ENCODE peak calls at places on chromosomes 4 and X, in nine cellular contexts. One of them, this sample, is unnamed.

GRCh38 chrX:63784902-63785692 is at the start of gene ARHGEF9:
- DNase-seq in A549: no peak
- DNase-seq in psoas muscle: no peak
- DNase-seq in bronchial epithelial cell: no peak
- DNase-seq in hepatocyte: peak
- DNase-seq in mesendoderm: peak
- DNase-seq in fibroblast of pulmonary artery: peak
- DNase-seq in pancreas: peak
- DNase-seq in left lung: no peak
- DNase-seq in this sample: no peak

GRCh38 chr4:172725581-172725980 is 443.0 kb upstream of the GALNT7 start:
- DNase-seq in fibroblast of pulmonary artery: peak
- DNase-seq in A549: peak
- DNase-seq in left lung: no peak
- DNase-seq in pancreas: no peak
- DNase-seq in hepatocyte: no peak
- DNase-seq in mesendoderm: no peak
- DNase-seq in psoas muscle: no peak
- DNase-seq in bronchial epithelial cell: peak
- DNase-seq in this sample: no peak

GRCh38 chr4:13627185-13627605 is 330 bp downstream of the BOD1L1 start:
- DNase-seq in bronchial epithelial cell: no peak
- DNase-seq in mesendoderm: peak
- DNase-seq in pancreas: no peak
- DNase-seq in hepatocyte: no peak
- DNase-seq in fibroblast of pulmonary artery: no peak
- DNase-seq in A549: no peak
- DNase-seq in left lung: peak
- DNase-seq in psoas muscle: peak
- DNase-seq in this sample: no peak

GRCh38 chrX:119015407-119016242 is 41.2 kb downstream of the LONRF3 start:
- DNase-seq in psoas muscle: peak
- DNase-seq in fibroblast of pulmonary artery: peak
- DNase-seq in bronchial epithelial cell: peak
- DNase-seq in mesendoderm: peak
- DNase-seq in left lung: peak
- DNase-seq in A549: peak
- DNase-seq in hepatocyte: peak
- DNase-seq in pancreas: no peak
- DNase-seq in this sample: peak

GRCh38 chr4:125070869-125071268 is 243.9 kb upstream of the FAT4 start:
- DNase-seq in fibroblast of pulmonary artery: no peak
- DNase-seq in pancreas: no peak
- DNase-seq in A549: no peak
- DNase-seq in left lung: no peak
- DNase-seq in psoas muscle: no peak
- DNase-seq in mesendoderm: peak
- DNase-seq in bronchial epithelial cell: peak
- DNase-seq in hepatocyte: no peak
- DNase-seq in this sample: no peak

GRCh38 chr4:87746001-87746400 is 53.4 kb upstream of the IBSP start:
- DNase-seq in A549: no peak
- DNase-seq in fibroblast of pulmonary artery: no peak
- DNase-seq in left lung: no peak
- DNase-seq in pancreas: no peak
- DNase-seq in psoas muscle: no peak
- DNase-seq in mesendoderm: no peak
- DNase-seq in bronchial epithelial cell: no peak
- DNase-seq in hepatocyte: no peak
- DNase-seq in this sample: no peak

GRCh38 chr4:121728066-121728465 is 31.3 kb upstream of the ANXA5 start:
- DNase-seq in left lung: no peak
- DNase-seq in psoas muscle: peak
- DNase-seq in pancreas: no peak
- DNase-seq in fibroblast of pulmonary artery: peak
- DNase-seq in mesendoderm: no peak
- DNase-seq in A549: peak
- DNase-seq in bronchial epithelial cell: peak
- DNase-seq in hepatocyte: no peak
- DNase-seq in this sample: no peak

GRCh38 chrX:17788439-17788838 is 51.1 kb downstream of the SCML1 start:
- DNase-seq in psoas muscle: peak
- DNase-seq in fibroblast of pulmonary artery: peak
- DNase-seq in bronchial epithelial cell: peak
- DNase-seq in mesendoderm: peak
- DNase-seq in pancreas: peak
- DNase-seq in left lung: no peak
- DNase-seq in A549: peak
- DNase-seq in hepatocyte: peak
- DNase-seq in this sample: peak

GRCh38 chr4:57425610-57426009 is 315.4 kb upstream of the IGFBP7 start:
- DNase-seq in mesendoderm: no peak
- DNase-seq in hepatocyte: no peak
- DNase-seq in bronchial epithelial cell: peak
- DNase-seq in psoas muscle: no peak
- DNase-seq in fibroblast of pulmonary artery: no peak
- DNase-seq in A549: no peak
- DNase-seq in left lung: no peak
- DNase-seq in pancreas: no peak
- DNase-seq in this sample: no peak

GRCh38 chr4:74365761-74366160 is 816 bp downstream of the EREG start:
- DNase-seq in pancreas: peak
- DNase-seq in left lung: peak
- DNase-seq in bronchial epithelial cell: no peak
- DNase-seq in hepatocyte: peak
- DNase-seq in mesendoderm: peak
- DNase-seq in A549: no peak
- DNase-seq in psoas muscle: no peak
- DNase-seq in fibroblast of pulmonary artery: peak
- DNase-seq in this sample: no peak
- H3K4me3 ChIP-seq in pancreas: no peak
- H3K4me3 ChIP-seq in left lung: peak
- H3K4me3 ChIP-seq in bronchial epithelial cell: peak
- H3K4me3 ChIP-seq in hepatocyte: peak
- H3K4me3 ChIP-seq in mesendoderm: no peak
- H3K4me3 ChIP-seq in A549: peak
- H3K4me3 ChIP-seq in psoas muscle: peak
- H3K4me3 ChIP-seq in fibroblast of pulmonary artery: peak
- H3K4me3 ChIP-seq in this sample: no peak

GRCh38 chr4:40613456-40613855 is 16.2 kb downstream of the RBM47 start:
- DNase-seq in hepatocyte: no peak
- DNase-seq in pancreas: no peak
- DNase-seq in psoas muscle: no peak
- DNase-seq in mesendoderm: no peak
- DNase-seq in A549: no peak
- DNase-seq in fibroblast of pulmonary artery: no peak
- DNase-seq in left lung: no peak
- DNase-seq in bronchial epithelial cell: no peak
- DNase-seq in this sample: no peak

GRCh38 chr4:40617903-40618302 is 11.8 kb downstream of the RBM47 start:
- DNase-seq in psoas muscle: no peak
- DNase-seq in left lung: no peak
- DNase-seq in pancreas: no peak
- DNase-seq in fibroblast of pulmonary artery: peak
- DNase-seq in mesendoderm: no peak
- DNase-seq in A549: no peak
- DNase-seq in hepatocyte: no peak
- DNase-seq in bronchial epithelial cell: no peak
- DNase-seq in this sample: no peak

GRCh38 chr4:40608628-40609027 is 21.0 kb downstream of the RBM47 start:
- DNase-seq in mesendoderm: no peak
- DNase-seq in A549: no peak
- DNase-seq in pancreas: no peak
- DNase-seq in fibroblast of pulmonary artery: peak
- DNase-seq in bronchial epithelial cell: no peak
- DNase-seq in psoas muscle: no peak
- DNase-seq in left lung: no peak
- DNase-seq in hepatocyte: no peak
- DNase-seq in this sample: no peak

GRCh38 chr4:40614031-40614430 is 15.6 kb downstream of the RBM47 start:
- DNase-seq in mesendoderm: no peak
- DNase-seq in bronchial epithelial cell: no peak
- DNase-seq in left lung: no peak
- DNase-seq in psoas muscle: no peak
- DNase-seq in hepatocyte: no peak
- DNase-seq in pancreas: no peak
- DNase-seq in fibroblast of pulmonary artery: no peak
- DNase-seq in A549: no peak
- DNase-seq in this sample: no peak

GRCh38 chr4:40612831-40613230 is 16.8 kb downstream of the RBM47 start:
- DNase-seq in fibroblast of pulmonary artery: no peak
- DNase-seq in bronchial epithelial cell: no peak
- DNase-seq in A549: no peak
- DNase-seq in mesendoderm: no peak
- DNase-seq in psoas muscle: no peak
- DNase-seq in hepatocyte: no peak
- DNase-seq in left lung: no peak
- DNase-seq in pancreas: no peak
- DNase-seq in this sample: no peak
- H3K4me3 ChIP-seq in fibroblast of pulmonary artery: no peak
- H3K4me3 ChIP-seq in bronchial epithelial cell: no peak
- H3K4me3 ChIP-seq in A549: no peak
- H3K4me3 ChIP-seq in mesendoderm: no peak
- H3K4me3 ChIP-seq in psoas muscle: no peak
- H3K4me3 ChIP-seq in hepatocyte: no peak
- H3K4me3 ChIP-seq in left lung: no peak
- H3K4me3 ChIP-seq in pancreas: no peak
- H3K4me3 ChIP-seq in this sample: no peak

DNA sequence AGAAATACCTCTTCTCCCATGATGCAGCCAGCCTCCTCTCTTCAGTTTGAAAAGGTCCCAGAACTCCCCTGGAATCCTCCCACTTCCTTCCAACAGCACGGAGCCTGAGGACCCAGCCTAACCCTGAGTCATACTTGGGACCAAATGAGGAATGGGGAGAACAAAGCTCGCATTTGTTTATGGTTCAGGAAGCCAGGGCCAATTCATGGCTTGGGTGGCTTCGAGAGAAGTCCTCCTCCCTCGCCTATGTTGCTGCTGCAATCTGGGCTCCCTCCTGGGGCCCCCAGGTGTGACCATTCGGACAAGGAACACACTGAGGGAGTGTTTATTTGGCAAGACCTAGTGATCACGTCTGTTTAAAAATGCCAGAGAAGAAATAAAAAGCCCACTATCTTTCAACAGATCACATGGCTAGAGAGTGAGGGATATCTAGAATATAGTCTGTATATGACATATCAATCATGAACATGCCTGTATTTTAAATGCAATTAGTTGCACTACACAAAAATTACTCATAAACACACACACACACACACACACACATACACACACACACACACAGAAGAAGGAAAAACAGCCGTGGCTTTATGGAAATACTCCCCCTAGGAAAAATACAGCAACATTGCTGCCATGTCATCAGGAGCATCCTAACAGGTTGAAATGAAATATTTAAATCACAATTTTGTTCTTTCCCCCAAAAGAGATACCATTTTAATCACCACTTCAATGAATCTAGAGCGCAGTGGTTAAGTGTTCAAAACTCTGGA is 155.7 kb upstream of the MAP3K15 start:
- DNase-seq in A549: peak
- DNase-seq in pancreas: no peak
- DNase-seq in hepatocyte: peak
- DNase-seq in left lung: no peak
- DNase-seq in bronchial epithelial cell: peak
- DNase-seq in mesendoderm: peak
- DNase-seq in psoas muscle: no peak
- DNase-seq in fibroblast of pulmonary artery: peak
- DNase-seq in this sample: peak
- H3K4me3 ChIP-seq in A549: peak
- H3K4me3 ChIP-seq in pancreas: no peak
- H3K4me3 ChIP-seq in hepatocyte: no peak
- H3K4me3 ChIP-seq in left lung: no peak
- H3K4me3 ChIP-seq in bronchial epithelial cell: no peak
- H3K4me3 ChIP-seq in mesendoderm: no peak
- H3K4me3 ChIP-seq in psoas muscle: no peak
- H3K4me3 ChIP-seq in fibroblast of pulmonary artery: peak
- H3K4me3 ChIP-seq in this sample: peak

GRCh38 chr4:2792396-2792710 is 532 bp upstream of the SH3BP2 start:
- DNase-seq in hepatocyte: peak
- DNase-seq in psoas muscle: no peak
- DNase-seq in left lung: peak
- DNase-seq in pancreas: no peak
- DNase-seq in fibroblast of pulmonary artery: no peak
- DNase-seq in mesendoderm: no peak
- DNase-seq in A549: no peak
- DNase-seq in bronchial epithelial cell: no peak
- DNase-seq in this sample: no peak

GRCh38 chr4:2791518-2792395 is 1.1 kb upstream of the SH3BP2 start:
- DNase-seq in A549: no peak
- DNase-seq in pancreas: peak
- DNase-seq in fibroblast of pulmonary artery: no peak
- DNase-seq in hepatocyte: peak
- DNase-seq in bronchial epithelial cell: no peak
- DNase-seq in left lung: peak
- DNase-seq in psoas muscle: peak
- DNase-seq in mesendoderm: no peak
- DNase-seq in this sample: no peak

GRCh38 chr4:2793920-2794706 is 1.2 kb downstream of the SH3BP2 start:
- DNase-seq in bronchial epithelial cell: peak
- DNase-seq in fibroblast of pulmonary artery: peak
- DNase-seq in mesendoderm: peak
- DNase-seq in psoas muscle: peak
- DNase-seq in hepatocyte: peak
- DNase-seq in left lung: peak
- DNase-seq in A549: no peak
- DNase-seq in pancreas: peak
- DNase-seq in this sample: no peak

GRCh38 chr4:2793578-2793919 is 664 bp downstream of the SH3BP2 start:
- DNase-seq in A549: no peak
- DNase-seq in fibroblast of pulmonary artery: peak
- DNase-seq in mesendoderm: peak
- DNase-seq in pancreas: peak
- DNase-seq in hepatocyte: peak
- DNase-seq in bronchial epithelial cell: peak
- DNase-seq in psoas muscle: peak
- DNase-seq in left lung: peak
- DNase-seq in this sample: no peak

DNA sequence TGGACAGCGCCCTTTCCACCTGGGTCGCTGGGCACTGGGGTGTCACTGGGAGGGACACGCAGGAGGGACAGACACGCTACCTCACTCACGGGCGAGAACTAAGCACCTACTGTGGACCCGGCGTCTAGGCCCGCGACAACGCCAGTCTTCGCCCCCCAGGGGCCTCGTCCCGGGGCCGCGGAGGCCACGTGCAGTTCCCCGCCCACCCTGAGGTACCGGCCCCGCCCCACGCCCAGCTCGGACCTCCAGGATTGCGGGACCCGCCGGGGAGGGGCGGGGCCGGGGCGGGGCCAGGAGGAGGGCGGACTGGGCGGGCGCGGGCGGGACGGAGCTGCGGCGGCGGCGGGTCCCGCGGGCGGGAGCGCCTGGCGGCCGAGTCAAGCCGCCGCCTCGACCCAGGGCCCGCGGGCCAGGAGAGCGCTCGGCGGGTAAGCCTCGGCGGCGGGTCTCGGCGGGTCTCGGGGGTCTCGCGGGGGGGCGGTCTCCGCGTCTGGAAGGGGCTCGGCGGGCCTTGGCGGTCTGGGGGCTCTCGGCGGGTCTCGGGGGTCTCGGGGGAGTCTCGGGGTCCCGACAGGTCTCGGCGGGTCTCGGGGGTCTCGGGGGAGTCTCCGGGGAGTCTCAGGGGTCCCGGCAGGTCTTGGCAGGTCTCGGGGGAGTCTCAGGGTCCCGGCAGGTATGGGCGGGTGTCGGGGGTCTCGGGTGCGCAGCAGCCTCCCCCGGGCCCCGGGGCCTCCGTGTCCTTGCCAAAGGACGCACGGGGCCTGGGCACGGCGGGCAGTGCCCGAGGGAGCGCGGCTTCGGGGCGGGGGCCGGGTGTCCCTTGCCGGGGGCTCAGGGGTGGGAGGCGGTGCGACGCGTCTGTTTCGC is at the start of gene SH3BP2:
- DNase-seq in pancreas: peak
- DNase-seq in hepatocyte: peak
- DNase-seq in fibroblast of pulmonary artery: peak
- DNase-seq in mesendoderm: peak
- DNase-seq in psoas muscle: peak
- DNase-seq in left lung: peak
- DNase-seq in A549: peak
- DNase-seq in bronchial epithelial cell: peak
- DNase-seq in this sample: no peak
- H3K4me3 ChIP-seq in pancreas: peak
- H3K4me3 ChIP-seq in hepatocyte: peak
- H3K4me3 ChIP-seq in fibroblast of pulmonary artery: peak
- H3K4me3 ChIP-seq in mesendoderm: peak
- H3K4me3 ChIP-seq in psoas muscle: peak
- H3K4me3 ChIP-seq in left lung: peak
- H3K4me3 ChIP-seq in A549: peak
- H3K4me3 ChIP-seq in bronchial epithelial cell: peak
- H3K4me3 ChIP-seq in this sample: peak